ENCODE peak calls at places on chromosomes 13 and 19, in six cellular contexts. G is stomach, S is neuronal stem cell, P is esophagus squamous epithelium, Z is foreskin fibroblast, V is IMR-90. R is an unnamed sample.

GRCh38 chr13:98406971-98407370 is 169.9 kb downstream of the STK24 start:
- DNase-seq in V (no peak), Z (no peak), S (no peak), G (no peak), P (no peak), R (no peak)

GRCh38 chr13:42477588-42478190 is 96.3 kb upstream of the TNFSF11 start:
- DNase-seq in P (no peak), Z (peak), V (no peak), G (no peak), S (no peak), R (no peak)

GRCh38 chr13:64810701-64811258 is 2419.4 kb downstream of the PCDH9 start:
- DNase-seq in S (no peak), G (no peak), Z (peak), V (peak), P (no peak), R (no peak)

GRCh38 chr13:38350114-38350617 is 515 bp downstream of the UFM1 start:
- DNase-seq in G (peak), S (no peak), Z (peak), P (no peak), V (peak), R (peak)

GRCh38 chr13:96450635-96451034 is 360.7 kb downstream of the HS6ST3 start:
- DNase-seq in V (no peak), Z (no peak), G (no peak), P (no peak), S (no peak), R (no peak)

GRCh38 chr13:112895521-112896465 is 73.2 kb upstream of the MCF2L start:
- DNase-seq in V (no peak), S (no peak), P (no peak), Z (no peak), G (no peak), R (no peak)

GRCh38 chr19:41409288-41409687 is 11.7 kb downstream of the BCKDHA start:
- DNase-seq in S (no peak), P (no peak), Z (peak), G (peak), V (peak), R (peak)

GRCh38 chr19:42095142-42095813 is 19.3 kb downstream of the ZNF574 start:
- DNase-seq in V (no peak), G (no peak), S (no peak), P (no peak), Z (no peak), R (no peak)

GRCh38 chr13:85586422-85586831 is 212.8 kb downstream of the SLITRK6 start:
- DNase-seq in Z (peak), G (no peak), P (no peak), V (peak), S (no peak), R (no peak)

GRCh38 chr19:51784922-51785690 is 9.9 kb upstream of the FPR3 start:
- DNase-seq in V (no peak), Z (peak), S (no peak), P (no peak), G (no peak), R (peak)

GRCh38 chr19:31013391-31013975 is 335.8 kb downstream of the TSHZ3 start:
- DNase-seq in Z (no peak), P (no peak), V (no peak), S (no peak), G (no peak), R (no peak)

GRCh38 chr19:287381-287871 is 3.8 kb downstream of the PLPP2 start:
- DNase-seq in P (no peak), V (no peak), Z (no peak), S (no peak), G (peak), R (no peak)

GRCh38 chr13:114067381-114067885 is 65.0 kb downstream of the RASA3 start:
- DNase-seq in V (peak), S (no peak), G (no peak), P (no peak), Z (peak), R (peak)

GRCh38 chr19:14826006-14826405 is 9.0 kb downstream of the OR7A5 start:
- DNase-seq in S (no peak), P (no peak), Z (no peak), V (no peak), G (no peak), R (no peak)

DNA sequence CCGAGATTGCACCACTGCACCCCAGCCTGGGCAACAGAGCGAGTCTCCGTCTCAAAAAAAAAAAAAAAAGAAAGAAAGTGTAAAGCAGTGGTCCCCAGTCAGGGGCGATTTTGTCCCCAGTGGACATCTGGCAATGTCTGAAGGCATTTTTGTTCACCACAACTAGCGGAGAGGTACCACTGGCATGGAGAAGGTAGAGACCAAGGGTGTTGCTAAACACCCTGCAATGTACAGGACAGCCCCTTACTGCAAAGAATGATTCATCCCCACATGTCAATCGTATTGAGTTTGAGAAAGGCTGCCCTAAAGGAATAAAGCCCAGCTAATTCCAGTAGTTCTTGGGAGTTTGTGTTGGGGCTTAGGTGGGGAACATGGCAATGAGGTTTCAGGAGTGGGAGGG is 38.7 kb downstream of the CYP4F2 start:
- DNase-seq in V (no peak), Z (no peak), S (no peak), G (no peak), P (no peak), R (no peak)
- H3K4me3 ChIP-seq in V (no peak), Z (no peak), S (no peak), G (no peak), P (no peak), R (no peak)

DNA sequence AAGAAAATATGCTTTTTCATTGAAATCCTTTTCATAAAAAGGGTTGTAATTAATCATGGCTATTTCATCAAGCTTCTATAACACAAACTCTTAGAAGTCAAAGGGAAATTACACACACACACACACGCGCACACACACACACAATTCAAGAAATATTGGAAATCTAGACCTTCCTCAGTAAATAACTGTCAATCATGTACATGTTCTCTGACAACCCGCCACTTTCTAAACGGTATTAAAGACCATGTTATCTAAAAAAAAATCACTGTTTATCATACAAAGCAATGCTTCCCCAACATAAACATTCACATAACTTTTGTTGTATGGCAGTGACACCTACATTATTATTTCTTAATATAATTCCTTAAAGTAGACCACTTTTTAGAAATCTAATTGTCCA is 132.2 kb downstream of the EFNB2 start:
- DNase-seq in G (no peak), S (no peak), V (no peak), Z (no peak), P (no peak), R (no peak)
- H3K4me3 ChIP-seq in G (no peak), S (no peak), V (no peak), Z (no peak), P (no peak), R (no peak)

GRCh38 chr19:38425810-38426466 is at the start of gene RASGRP4:
- DNase-seq in S (no peak), P (no peak), G (no peak), V (no peak), Z (no peak), R (peak)

GRCh38 chr19:38430931-38431330 is 2.6 kb upstream of the RYR1 start:
- DNase-seq in V (no peak), S (no peak), G (no peak), Z (no peak), P (no peak), R (no peak)

GRCh38 chr19:38433268-38433733 is at the start of gene RYR1:
- DNase-seq in S (peak), V (no peak), Z (peak), P (no peak), G (peak), R (peak)

GRCh38 chr19:38429055-38429810 is 3.2 kb upstream of the RASGRP4 start:
- DNase-seq in G (no peak), S (no peak), Z (peak), V (no peak), P (no peak), R (no peak)

GRCh38 chr19:38429811-38430156 is 3.7 kb upstream of the RYR1 start:
- DNase-seq in Z (no peak), S (no peak), G (no peak), V (no peak), P (no peak), R (no peak)
- H3K4me3 ChIP-seq in Z (no peak), S (no peak), G (no peak), V (no peak), P (no peak), R (no peak)

GRCh38 chr19:17556995-17557394 is 1.5 kb downstream of the COLGALT1 start:
- DNase-seq in P (no peak), Z (no peak), V (no peak), S (no peak), G (no peak), R (no peak)
- H3K4me3 ChIP-seq in P (peak), Z (peak), V (no peak), S (peak), G (no peak), R (peak)

GRCh38 chr19:10896851-10897526 is 25.6 kb downstream of the CARM1 start:
- DNase-seq in V (peak), Z (no peak), S (no peak), G (no peak), P (no peak), R (no peak)

GRCh38 chr19:10892256-10892655 is 20.9 kb downstream of the CARM1 start:
- DNase-seq in S (no peak), P (no peak), Z (no peak), V (no peak), G (no peak), R (no peak)

GRCh38 chr19:10895920-10896319 is 24.6 kb downstream of the CARM1 start:
- DNase-seq in P (no peak), G (no peak), V (no peak), Z (no peak), S (no peak), R (no peak)

GRCh38 chr19:10894911-10895213 is 23.5 kb downstream of the CARM1 start:
- DNase-seq in S (no peak), G (no peak), V (no peak), Z (no peak), P (no peak), R (no peak)

DNA sequence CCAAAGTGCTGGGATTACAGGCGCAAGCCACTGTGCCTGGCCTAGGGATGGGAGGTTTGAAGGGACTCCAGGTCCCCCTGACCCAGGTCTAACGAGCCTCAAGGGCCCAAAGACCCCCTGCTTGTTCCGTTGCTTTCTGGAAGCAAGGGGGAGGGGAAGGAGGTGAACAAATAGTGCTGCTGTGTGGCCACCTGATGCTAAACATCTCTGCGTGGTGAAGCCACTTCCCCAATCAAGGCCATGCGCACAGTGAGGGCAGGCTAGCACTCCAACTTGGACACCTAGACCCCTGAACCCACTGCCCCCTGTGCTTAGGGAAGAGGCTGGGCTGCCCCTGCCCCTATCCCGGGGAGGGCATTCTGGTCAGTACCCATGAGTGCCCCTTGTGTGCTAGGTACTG is 24.0 kb downstream of the CARM1 start:
- DNase-seq in V (no peak), Z (no peak), S (no peak), G (no peak), P (no peak), R (no peak)
- H3K4me3 ChIP-seq in V (no peak), Z (no peak), S (no peak), G (no peak), P (no peak), R (no peak)

GRCh38 chr19:9786342-9786741 is 17.8 kb upstream of the ZNF846 start:
- DNase-seq in P (no peak), V (no peak), G (no peak), S (no peak), Z (no peak), R (no peak)
- H3K4me3 ChIP-seq in P (peak), V (peak), G (peak), S (peak), Z (peak), R (peak)

DNA sequence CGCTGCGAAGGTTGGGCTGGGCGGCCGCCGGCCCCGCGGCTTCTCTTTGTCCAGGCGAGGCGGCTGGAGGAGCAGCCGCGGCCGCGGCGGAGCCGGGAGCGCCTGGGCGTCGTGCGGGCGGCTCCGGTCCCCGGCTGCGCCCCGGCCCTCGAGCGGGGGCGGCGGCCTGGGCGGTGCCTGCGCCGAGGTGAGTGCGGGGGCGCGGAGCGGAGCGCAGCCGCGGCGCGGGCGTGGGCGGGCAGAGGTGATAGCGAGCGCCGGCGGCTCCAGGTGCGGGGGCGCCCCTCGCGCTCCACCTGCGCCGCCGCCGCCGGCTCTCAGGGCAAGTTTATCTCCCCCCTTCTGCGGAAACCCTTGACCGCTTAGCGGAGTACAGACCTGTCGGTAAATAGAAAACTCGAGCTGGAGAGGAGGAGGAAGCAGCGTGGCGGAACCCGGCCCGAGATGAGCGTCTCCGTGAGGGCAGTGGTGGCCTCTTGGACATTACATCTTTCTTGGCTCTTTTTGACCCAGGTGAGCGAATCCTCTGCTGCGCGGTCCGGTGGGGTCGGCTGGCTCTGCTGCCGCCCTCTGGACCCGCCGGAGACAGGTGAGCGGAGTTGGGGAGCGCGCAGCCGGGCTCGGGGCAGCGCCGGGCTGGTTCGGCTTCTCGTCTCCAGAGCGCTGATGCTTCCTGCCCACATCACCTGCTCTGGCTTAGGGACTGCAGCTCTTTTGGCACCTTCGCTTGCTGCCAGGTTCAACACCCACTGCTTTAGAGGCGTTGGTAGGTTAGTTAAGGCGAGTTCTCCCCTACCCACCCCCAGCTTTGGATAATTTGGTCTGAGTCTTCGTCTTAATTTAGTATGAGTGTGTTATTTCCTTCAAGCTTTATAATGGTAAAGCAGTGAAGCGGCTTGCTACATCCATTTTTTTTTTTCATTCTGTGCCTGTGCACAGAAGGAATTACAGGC is at the start of gene MTUS2:
- DNase-seq in P (no peak), G (no peak), V (no peak), Z (peak), S (peak), R (peak)
- H3K4me3 ChIP-seq in P (peak), G (peak), V (peak), Z (peak), S (peak), R (peak)

GRCh38 chr19:44757735-44758505 is 9.4 kb downstream of the BCL3 start:
- DNase-seq in V (peak), P (no peak), S (peak), G (peak), Z (peak), R (no peak)
- H3K4me3 ChIP-seq in V (peak), P (peak), S (peak), G (peak), Z (peak), R (no peak)